ENCODE peak calls at places on chromosome 12, in four cellular contexts. One of them, this sample, is unnamed.

GRCh38 chr12:48786591-48787544 is 2.0 kb downstream of the ADCY6 start:
- DNase-seq in HepG2: no peak
- DNase-seq in H1: no peak
- DNase-seq in GM12878: no peak
- DNase-seq in this sample: no peak

GRCh38 chr12:103698752-103699540 is 111.9 kb downstream of the STAB2 start:
- DNase-seq in HepG2: no peak
- DNase-seq in GM12878: peak; percentile 12
- DNase-seq in H1: no peak
- DNase-seq in this sample: no peak

GRCh38 chr12:56029166-56029519 is 8.3 kb downstream of the IKZF4 start:
- DNase-seq in H1: no peak
- DNase-seq in GM12878: no peak
- DNase-seq in HepG2: no peak
- DNase-seq in this sample: no peak

GRCh38 chr12:129379076-129379804 is 524.6 kb downstream of the TMEM132D start:
- DNase-seq in HepG2: no peak
- DNase-seq in H1: no peak
- DNase-seq in GM12878: no peak
- DNase-seq in this sample: no peak

GRCh38 chr12:66965613-66966012 is 286.7 kb upstream of the GRIP1 start:
- DNase-seq in HepG2: no peak
- DNase-seq in GM12878: no peak
- DNase-seq in H1: no peak
- DNase-seq in this sample: no peak

GRCh38 chr12:69623970-69624369 is 13.3 kb upstream of the LRRC10 start:
- DNase-seq in H1: no peak
- DNase-seq in GM12878: no peak
- DNase-seq in HepG2: no peak
- DNase-seq in this sample: no peak

GRCh38 chr12:52965337-52965731 is 16.4 kb downstream of the KRT18 start:
- DNase-seq in H1: no peak
- DNase-seq in GM12878: no peak
- DNase-seq in HepG2: no peak
- DNase-seq in this sample: no peak

GRCh38 chr12:110846615-110847566 is at the start of gene CCDC63:
- DNase-seq in H1: peak; percentile 25
- DNase-seq in GM12878: no peak
- DNase-seq in HepG2: peak; percentile 14
- DNase-seq in this sample: no peak

GRCh38 chr12:80472912-80473500 is 29.0 kb downstream of the PTPRQ start:
- DNase-seq in H1: no peak
- DNase-seq in HepG2: peak; percentile 35
- DNase-seq in GM12878: peak; percentile 3
- DNase-seq in this sample: peak; percentile 38

GRCh38 chr12:109900752-109901580 is 892 bp downstream of the TCHP start:
- DNase-seq in H1: no peak
- DNase-seq in HepG2: no peak
- DNase-seq in GM12878: no peak
- DNase-seq in this sample: peak; percentile 86

GRCh38 chr12:57611810-57612710 is 825 bp downstream of the ARHGEF25 start:
- DNase-seq in HepG2: no peak
- DNase-seq in H1: no peak
- DNase-seq in GM12878: no peak
- DNase-seq in this sample: no peak

GRCh38 chr12:79408665-79409064 is 282.1 kb downstream of the PAWR start:
- DNase-seq in H1: no peak
- DNase-seq in GM12878: no peak
- DNase-seq in HepG2: no peak
- DNase-seq in this sample: no peak

GRCh38 chr12:15932975-15933374 is 21.8 kb downstream of the DERA start:
- DNase-seq in GM12878: no peak
- DNase-seq in HepG2: no peak
- DNase-seq in H1: no peak
- DNase-seq in this sample: no peak

GRCh38 chr12:83477289-83477688 is 790.6 kb downstream of the TMTC2 start:
- DNase-seq in HepG2: no peak
- DNase-seq in GM12878: no peak
- DNase-seq in H1: no peak
- DNase-seq in this sample: no peak

GRCh38 chr12:121532503-121533390 is 48.1 kb downstream of the KDM2B start:
- DNase-seq in HepG2: no peak
- DNase-seq in GM12878: no peak
- DNase-seq in H1: no peak
- DNase-seq in this sample: no peak

GRCh38 chr12:107560194-107560905 is 125.2 kb upstream of the PWP1 start:
- DNase-seq in GM12878: no peak
- DNase-seq in H1: no peak
- DNase-seq in HepG2: peak; percentile 12
- DNase-seq in this sample: peak; percentile 39

GRCh38 chr12:128825845-128826244 is 2.1 kb upstream of the SLC15A4 start:
- DNase-seq in H1: no peak
- DNase-seq in GM12878: no peak
- DNase-seq in HepG2: no peak
- DNase-seq in this sample: no peak

GRCh38 chr12:9332564-9332963 is 124.4 kb upstream of the PZP start:
- DNase-seq in HepG2: no peak
- DNase-seq in H1: no peak
- DNase-seq in GM12878: no peak
- DNase-seq in this sample: no peak

GRCh38 chr12:17642340-17642650 is 447.7 kb downstream of the RERGL start:
- DNase-seq in H1: no peak
- DNase-seq in GM12878: no peak
- DNase-seq in HepG2: no peak
- DNase-seq in this sample: no peak

GRCh38 chr12:8493084-8493483 is 20.2 kb upstream of the CLEC4D start:
- DNase-seq in H1: no peak
- DNase-seq in HepG2: no peak
- DNase-seq in GM12878: peak; percentile 72
- DNase-seq in this sample: no peak

GRCh38 chr12:95637471-95638155 is 86.3 kb upstream of the USP44 start:
- DNase-seq in H1: no peak
- DNase-seq in GM12878: no peak
- DNase-seq in HepG2: no peak
- DNase-seq in this sample: no peak

GRCh38 chr12:95083938-95084337 is 10.5 kb upstream of the NR2C1 start:
- DNase-seq in H1: peak; percentile 19
- DNase-seq in HepG2: no peak
- DNase-seq in GM12878: no peak
- DNase-seq in this sample: peak; percentile 91

GRCh38 chr12:41188058-41188840 is at the start of gene PDZRN4:
- DNase-seq in GM12878: no peak
- DNase-seq in HepG2: no peak
- DNase-seq in H1: no peak
- DNase-seq in this sample: no peak

GRCh38 chr12:99498756-99499155 is 148.8 kb upstream of the GARIN6 start:
- DNase-seq in GM12878: no peak
- DNase-seq in HepG2: no peak
- DNase-seq in H1: peak; percentile 23
- DNase-seq in this sample: peak; percentile 23

GRCh38 chr12:123526542-123527080 is 6.9 kb downstream of the RILPL1 start:
- DNase-seq in H1: no peak
- DNase-seq in HepG2: no peak
- DNase-seq in GM12878: no peak
- DNase-seq in this sample: no peak

GRCh38 chr12:89542912-89543592 is 17.2 kb upstream of the POC1B start:
- DNase-seq in HepG2: peak; percentile 73
- DNase-seq in GM12878: peak; percentile 38
- DNase-seq in H1: peak; percentile 53
- DNase-seq in this sample: peak; percentile 81

GRCh38 chr12:18549598-18549997 is 188.2 kb downstream of the PLCZ1 start:
- DNase-seq in GM12878: no peak
- DNase-seq in HepG2: no peak
- DNase-seq in H1: no peak
- DNase-seq in this sample: peak; percentile 43

GRCh38 chr12:57724003-57724935 is 14.3 kb downstream of the AGAP2 start:
- DNase-seq in GM12878: no peak
- DNase-seq in H1: no peak
- DNase-seq in HepG2: no peak
- DNase-seq in this sample: no peak

GRCh38 chr12:82608706-82609105 is 78.0 kb upstream of the TMTC2 start:
- DNase-seq in GM12878: no peak
- DNase-seq in H1: no peak
- DNase-seq in HepG2: no peak
- DNase-seq in this sample: no peak

GRCh38 chr12:95141305-95141704 is 67.9 kb upstream of the NR2C1 start:
- DNase-seq in H1: no peak
- DNase-seq in GM12878: no peak
- DNase-seq in HepG2: no peak
- DNase-seq in this sample: no peak

GRCh38 chr12:52147367-52147972 is 44.3 kb downstream of the KRT80 start:
- DNase-seq in GM12878: no peak
- DNase-seq in HepG2: peak; percentile 67
- DNase-seq in H1: no peak
- DNase-seq in this sample: no peak

GRCh38 chr12:94766397-94766796 is 116.0 kb upstream of the TMCC3 start:
- DNase-seq in GM12878: no peak
- DNase-seq in H1: no peak
- DNase-seq in HepG2: no peak
- DNase-seq in this sample: no peak

GRCh38 chr12:72832024-72832423 is 559.9 kb downstream of the TRHDE start:
- DNase-seq in GM12878: no peak
- DNase-seq in HepG2: no peak
- DNase-seq in H1: no peak
- DNase-seq in this sample: no peak

GRCh38 chr12:52689239-52689638 is 9.0 kb upstream of the KRT1 start:
- DNase-seq in HepG2: no peak
- DNase-seq in H1: no peak
- DNase-seq in GM12878: no peak
- DNase-seq in this sample: no peak

GRCh38 chr12:102059343-102059742 is 2.4 kb downstream of the WASHC3 start:
- DNase-seq in H1: no peak
- DNase-seq in HepG2: peak; percentile 89
- DNase-seq in GM12878: no peak
- DNase-seq in this sample: no peak

GRCh38 chr12:98578392-98578791 is 15.1 kb upstream of the SLC25A3 start:
- DNase-seq in HepG2: no peak
- DNase-seq in H1: no peak
- DNase-seq in GM12878: no peak
- DNase-seq in this sample: no peak

GRCh38 chr12:127046467-127046866 is 1220.5 kb upstream of the TMEM132C start:
- DNase-seq in H1: no peak
- DNase-seq in GM12878: no peak
- DNase-seq in HepG2: no peak
- DNase-seq in this sample: no peak

GRCh38 chr12:127038152-127038551 is 1228.8 kb upstream of the TMEM132C start:
- DNase-seq in H1: no peak
- DNase-seq in HepG2: no peak
- DNase-seq in GM12878: no peak
- DNase-seq in this sample: no peak

GRCh38 chr12:127044841-127045240 is 1222.1 kb upstream of the TMEM132C start:
- DNase-seq in GM12878: no peak
- DNase-seq in H1: no peak
- DNase-seq in HepG2: no peak
- DNase-seq in this sample: no peak

GRCh38 chr12:127041985-127042625 is 1224.9 kb upstream of the TMEM132C start:
- DNase-seq in GM12878: peak; percentile 88
- DNase-seq in H1: no peak
- DNase-seq in HepG2: no peak
- DNase-seq in this sample: no peak
- TF ChIP-seq SUZ12 in GM12878: no peak
- TF ChIP-seq SUZ12 in H1: no peak
- TF ChIP-seq SUZ12 in HepG2: no peak
- TF ChIP-seq SUZ12 in this sample: no peak

GRCh38 chr12:132764231-132764630 is 2.6 kb upstream of the ANKLE2 start:
- DNase-seq in HepG2: no peak
- DNase-seq in GM12878: no peak
- DNase-seq in H1: no peak
- DNase-seq in this sample: no peak

GRCh38 chr12:132765366-132765765 is 3.7 kb upstream of the ANKLE2 start:
- DNase-seq in H1: no peak
- DNase-seq in HepG2: no peak
- DNase-seq in GM12878: no peak
- DNase-seq in this sample: no peak

GRCh38 chr12:132761911-132762583 is 415 bp upstream of the ANKLE2 start:
- DNase-seq in HepG2: peak; percentile 77
- DNase-seq in H1: peak; percentile 29
- DNase-seq in GM12878: no peak
- DNase-seq in this sample: peak; percentile 78

GRCh38 chr12:132771126-132771838 is 9.7 kb upstream of the ANKLE2 start:
- DNase-seq in HepG2: no peak
- DNase-seq in GM12878: no peak
- DNase-seq in H1: no peak
- DNase-seq in this sample: no peak

GRCh38 chr12:132766380-132767085 is 4.9 kb upstream of the ANKLE2 start:
- DNase-seq in H1: no peak
- DNase-seq in GM12878: no peak
- DNase-seq in HepG2: no peak
- DNase-seq in this sample: no peak
- H3K4me3 ChIP-seq in H1: no peak overlapping the region
- H3K4me3 ChIP-seq in GM12878: no peak overlapping the region
- H3K4me3 ChIP-seq in HepG2: no peak overlapping the region
- H3K4me3 ChIP-seq in this sample: no peak overlapping the region

GRCh38 chr12:27970981-27971489 is 1.5 kb downstream of the PTHLH start:
- DNase-seq in HepG2: no peak
- DNase-seq in GM12878: no peak
- DNase-seq in H1: no peak
- DNase-seq in this sample: peak; percentile 52

GRCh38 chr12:27971606-27972005 is 927 bp downstream of the PTHLH start:
- DNase-seq in GM12878: no peak
- DNase-seq in HepG2: peak; percentile 23
- DNase-seq in H1: no peak
- DNase-seq in this sample: no peak

GRCh38 chr12:27973487-27973890 is 956 bp upstream of the PTHLH start:
- DNase-seq in GM12878: no peak
- DNase-seq in HepG2: no peak
- DNase-seq in H1: no peak
- DNase-seq in this sample: no peak

GRCh38 chr12:27974735-27975221 is 2.2 kb upstream of the PTHLH start:
- DNase-seq in HepG2: no peak
- DNase-seq in H1: no peak
- DNase-seq in GM12878: no peak
- DNase-seq in this sample: no peak

GRCh38 chr12:27972721-27973120 is at the start of gene PTHLH:
- DNase-seq in H1: no peak
- DNase-seq in HepG2: no peak
- DNase-seq in GM12878: no peak
- DNase-seq in this sample: no peak
- TF ChIP-seq SUZ12 in H1: no peak
- TF ChIP-seq SUZ12 in HepG2: no peak
- TF ChIP-seq SUZ12 in GM12878: no peak
- TF ChIP-seq SUZ12 in this sample: no peak

GRCh38 chr12:13534645-13535398 is 338.3 kb downstream of the EMP1 start:
- DNase-seq in HepG2: peak; percentile 39
- DNase-seq in GM12878: no peak
- DNase-seq in H1: peak; percentile 46
- DNase-seq in this sample: peak; percentile 96

GRCh38 chr12:13537623-13538022 is 341.1 kb downstream of the EMP1 start:
- DNase-seq in HepG2: no peak
- DNase-seq in H1: no peak
- DNase-seq in GM12878: peak; percentile 38
- DNase-seq in this sample: no peak

GRCh38 chr12:13530966-13531365 is 334.4 kb downstream of the EMP1 start:
- DNase-seq in HepG2: no peak
- DNase-seq in GM12878: no peak
- DNase-seq in H1: no peak
- DNase-seq in this sample: no peak

GRCh38 chr12:13536219-13536910 is 339.8 kb downstream of the EMP1 start:
- DNase-seq in HepG2: no peak
- DNase-seq in H1: no peak
- DNase-seq in GM12878: peak; percentile 60
- DNase-seq in this sample: no peak

GRCh38 chr12:13534242-13534641 is 337.7 kb downstream of the EMP1 start:
- DNase-seq in HepG2: no peak
- DNase-seq in GM12878: no peak
- DNase-seq in H1: no peak
- DNase-seq in this sample: no peak
- H3K4me3 ChIP-seq in HepG2: no peak overlapping the region
- H3K4me3 ChIP-seq in GM12878: no peak overlapping the region
- H3K4me3 ChIP-seq in H1: no peak overlapping the region
- H3K4me3 ChIP-seq in this sample: no peak overlapping the region

This sample was measured in NT2/D1.